ENCODE peak calls at places on chromosomes 7 and 10, in five cellular contexts. B, D, E, V and R are unnamed samples.

GRCh38 chr10:101029520-101030309 is 1.2 kb downstream of the PDZD7 start:
- DNase-seq in B (no peak), D (no peak), E (no peak), V (no peak), R (no peak)

GRCh38 chr10:59366310-59366709 is 4.0 kb upstream of the FAM13C start:
- DNase-seq in B (no peak), D (no peak), E (peak), V (no peak), R (no peak)

GRCh38 chr7:36639826-36640225 is 84.5 kb downstream of the AOAH start:
- DNase-seq in B (no peak), D (peak), E (no peak), V (no peak), R (no peak)

GRCh38 chr7:26664735-26665420 is 199.5 kb downstream of the SKAP2 start:
- DNase-seq in B (peak), D (no peak), E (peak), V (no peak), R (no peak)

GRCh38 chr10:105592468-105592867 is 951.4 kb downstream of the SORCS3 start:
- DNase-seq in B (no peak), D (no peak), E (no peak), V (no peak), R (no peak)

GRCh38 chr7:140004672-140005071 is 58.1 kb downstream of the PARP12 start:
- DNase-seq in B (no peak), D (no peak), E (no peak), V (no peak), R (no peak)

GRCh38 chr10:116316533-116316932 is 7.7 kb upstream of the CCDC172 start:
- DNase-seq in B (peak), D (no peak), E (no peak), V (no peak), R (no peak)

GRCh38 chr7:40507166-40507565 is 372.4 kb downstream of the SUGCT start:
- DNase-seq in B (peak), D (no peak), E (no peak), V (no peak), R (no peak)

GRCh38 chr10:119742988-119743646 is 17.3 kb downstream of the INPP5F start:
- DNase-seq in B (no peak), D (no peak), E (peak), V (no peak), R (no peak)

GRCh38 chr7:112866424-112866823 is 76.2 kb upstream of the TMEM168 start:
- DNase-seq in B (peak), D (no peak), E (no peak), V (no peak), R (no peak)

GRCh38 chr7:24653316-24654085 is 80.2 kb downstream of the PALS2 start:
- DNase-seq in B (peak), D (no peak), E (peak), V (no peak), R (no peak)

GRCh38 chr7:4638781-4639575 is 43.1 kb upstream of the FOXK1 start:
- DNase-seq in B (no peak), D (no peak), E (no peak), V (no peak), R (no peak)

GRCh38 chr10:65090991-65091390 is 1569.8 kb downstream of the REEP3 start:
- DNase-seq in B (no peak), D (no peak), E (no peak), V (no peak), R (no peak)

GRCh38 chr7:123609883-123610239 is 8.2 kb downstream of the ASB15 start:
- DNase-seq in B (no peak), D (no peak), E (no peak), V (no peak), R (no peak)

GRCh38 chr10:58952162-58952561 is 224.3 kb upstream of the PHYHIPL start:
- DNase-seq in B (no peak), D (no peak), E (peak), V (no peak), R (no peak)

GRCh38 chr7:45685619-45686240 is 111.6 kb downstream of the ADCY1 start:
- DNase-seq in B (no peak), D (peak), E (no peak), V (no peak), R (no peak)

GRCh38 chr10:89783406-89783805 is 82.0 kb downstream of the KIF20B start:
- DNase-seq in B (no peak), D (no peak), E (peak), V (no peak), R (no peak)

GRCh38 chr10:62924344-62924748 is 108.2 kb upstream of the EGR2 start:
- DNase-seq in B (no peak), D (no peak), E (no peak), V (no peak), R (peak)

GRCh38 chr10:21372651-21373410 is 152.7 kb downstream of the SKIDA1 start:
- DNase-seq in B (peak), D (peak), E (peak), V (no peak), R (no peak)

GRCh38 chr7:122299935-122300606 is 4.5 kb downstream of the FEZF1 start:
- DNase-seq in B (no peak), D (no peak), E (no peak), V (no peak), R (no peak)

GRCh38 chr10:104327745-104328635 is 10.3 kb downstream of the ITPRIP start:
- DNase-seq in B (no peak), D (no peak), E (peak), V (no peak), R (no peak)

GRCh38 chr10:26737730-26738129 is 40.2 kb downstream of the PDSS1 start:
- DNase-seq in B (peak), D (no peak), E (peak), V (no peak), R (no peak)

GRCh38 chr10:15035385-15036301 is 8.1 kb upstream of the OLAH start:
- DNase-seq in B (no peak), D (no peak), E (peak), V (no peak), R (no peak)

GRCh38 chr7:1027285-1028043 is 16.9 kb upstream of the GPR146 start:
- DNase-seq in B (peak), D (peak), E (peak), V (no peak), R (peak)

GRCh38 chr10:676178-676577 is 13.3 kb downstream of the DIP2C start:
- DNase-seq in B (no peak), D (no peak), E (no peak), V (no peak), R (no peak)

GRCh38 chr7:38181111-38181510 is 3.1 kb downstream of the STARD3NL start:
- DNase-seq in B (no peak), D (no peak), E (no peak), V (no peak), R (no peak)

GRCh38 chr10:84360634-84361365 is 32.4 kb downstream of the CCSER2 start:
- DNase-seq in B (no peak), D (no peak), E (peak), V (no peak), R (no peak)

GRCh38 chr7:157851501-157852067 is 514.8 kb downstream of the DNAJB6 start:
- DNase-seq in B (no peak), D (peak), E (no peak), V (no peak), R (peak)

GRCh38 chr7:83947260-83947659 is 247.3 kb downstream of the SEMA3A start:
- DNase-seq in B (peak), D (no peak), E (peak), V (no peak), R (no peak)

GRCh38 chr10:21944727-21945386 is 58.7 kb downstream of the DNAJC1 start:
- DNase-seq in B (no peak), D (no peak), E (peak), V (no peak), R (no peak)

GRCh38 chr7:25456467-25457171 is 228.3 kb upstream of the NPVF start:
- DNase-seq in B (peak), D (no peak), E (no peak), V (no peak), R (peak)

GRCh38 chr7:110918949-110919548 is 171.9 kb upstream of the LRRN3 start:
- DNase-seq in B (no peak), D (no peak), E (no peak), V (no peak), R (no peak)

GRCh38 chr7:155169081-155169480 is 99.0 kb downstream of the HTR5A start:
- DNase-seq in B (no peak), D (peak), E (no peak), V (no peak), R (peak)

GRCh38 chr10:101091546-101092290 is 29.9 kb downstream of the KAZALD1 start:
- DNase-seq in B (no peak), D (no peak), E (no peak), V (no peak), R (peak)

GRCh38 chr7:139871276-139871675 is 42.2 kb downstream of the TBXAS1 start:
- DNase-seq in B (no peak), D (no peak), E (peak), V (no peak), R (no peak)

GRCh38 chr7:143172354-143172753 is 10.9 kb upstream of the TAS2R39 start:
- DNase-seq in B (no peak), D (no peak), E (no peak), V (no peak), R (peak)

GRCh38 chr7:105257338-105257737 is 131.4 kb downstream of the SRPK2 start:
- DNase-seq in B (peak), D (no peak), E (no peak), V (no peak), R (peak)

GRCh38 chr7:121388950-121389349 is 7.2 kb downstream of the FAM3C start:
- DNase-seq in B (no peak), D (no peak), E (no peak), V (no peak), R (no peak)